ENCODE peak calls at places on chromosome 10, in nine cellular contexts. One of them, this sample, is unnamed.

GRCh38 chr10:100151901-100152300 is 33.9 kb downstream of the ERLIN1 start:
- DNase-seq in heart left ventricle: no peak
- DNase-seq in body of pancreas: no peak
- DNase-seq in HCT116: no peak
- DNase-seq in A549: no peak
- DNase-seq in uterus: no peak
- DNase-seq in stomach: no peak
- DNase-seq in upper lobe of left lung: no peak
- DNase-seq in IMR-90: no peak
- DNase-seq in this sample: no peak

GRCh38 chr10:111079781-111080180 is 3.0 kb downstream of the ADRA2A start:
- DNase-seq in uterus: no peak
- DNase-seq in IMR-90: no peak
- DNase-seq in body of pancreas: no peak
- DNase-seq in upper lobe of left lung: no peak
- DNase-seq in stomach: no peak
- DNase-seq in heart left ventricle: no peak
- DNase-seq in HCT116: no peak
- DNase-seq in A549: no peak
- DNase-seq in this sample: no peak

GRCh38 chr10:69269761-69270160 is 8.5 kb upstream of the HK1 start:
- DNase-seq in uterus: no peak
- DNase-seq in body of pancreas: no peak
- DNase-seq in IMR-90: peak; percentile 17
- DNase-seq in heart left ventricle: no peak
- DNase-seq in stomach: no peak
- DNase-seq in A549: no peak
- DNase-seq in HCT116: no peak
- DNase-seq in upper lobe of left lung: no peak
- DNase-seq in this sample: no peak

GRCh38 chr10:23362879-23363787 is 18.5 kb upstream of the C10orf67 start:
- DNase-seq in uterus: no peak
- DNase-seq in upper lobe of left lung: no peak
- DNase-seq in IMR-90: no peak
- DNase-seq in stomach: no peak
- DNase-seq in body of pancreas: no peak
- DNase-seq in heart left ventricle: no peak
- DNase-seq in HCT116: no peak
- DNase-seq in A549: no peak
- DNase-seq in this sample: no peak

GRCh38 chr10:71582019-71582418 is 137.6 kb downstream of the C10orf105 start:
- DNase-seq in stomach: no peak
- DNase-seq in HCT116: no peak
- DNase-seq in heart left ventricle: no peak
- DNase-seq in body of pancreas: no peak
- DNase-seq in A549: peak; percentile 26
- DNase-seq in upper lobe of left lung: no peak
- DNase-seq in uterus: no peak
- DNase-seq in IMR-90: peak; percentile 49
- DNase-seq in this sample: no peak

GRCh38 chr10:70557086-70557845 is 45.3 kb downstream of the PRF1 start:
- DNase-seq in HCT116: no peak
- DNase-seq in body of pancreas: no peak
- DNase-seq in stomach: no peak
- DNase-seq in A549: no peak
- DNase-seq in upper lobe of left lung: no peak
- DNase-seq in heart left ventricle: no peak
- DNase-seq in uterus: no peak
- DNase-seq in IMR-90: no peak
- DNase-seq in this sample: no peak

GRCh38 chr10:125982256-125982948 is 86.0 kb downstream of the FANK1 start:
- DNase-seq in upper lobe of left lung: no peak
- DNase-seq in heart left ventricle: no peak
- DNase-seq in stomach: no peak
- DNase-seq in body of pancreas: peak; percentile 43
- DNase-seq in IMR-90: peak; percentile 74
- DNase-seq in uterus: peak; percentile 41
- DNase-seq in A549: peak; percentile 69
- DNase-seq in HCT116: peak; percentile 64
- DNase-seq in this sample: no peak

GRCh38 chr10:52187521-52188258 is 126.4 kb upstream of the DKK1 start:
- DNase-seq in uterus: no peak
- DNase-seq in heart left ventricle: no peak
- DNase-seq in HCT116: no peak
- DNase-seq in body of pancreas: no peak
- DNase-seq in IMR-90: no peak
- DNase-seq in A549: no peak
- DNase-seq in upper lobe of left lung: no peak
- DNase-seq in stomach: no peak
- DNase-seq in this sample: no peak

GRCh38 chr10:16843252-16843870 is 26.1 kb upstream of the RSU1 start:
- DNase-seq in heart left ventricle: no peak
- DNase-seq in body of pancreas: no peak
- DNase-seq in upper lobe of left lung: no peak
- DNase-seq in A549: peak; percentile 72
- DNase-seq in stomach: no peak
- DNase-seq in HCT116: peak; percentile 58
- DNase-seq in uterus: no peak
- DNase-seq in IMR-90: peak; percentile 82
- DNase-seq in this sample: no peak

GRCh38 chr10:46091080-46091833 is 45.2 kb upstream of the MSMB start:
- DNase-seq in stomach: no peak
- DNase-seq in A549: no peak
- DNase-seq in upper lobe of left lung: peak; percentile 31
- DNase-seq in uterus: no peak
- DNase-seq in HCT116: no peak
- DNase-seq in IMR-90: no peak
- DNase-seq in body of pancreas: no peak
- DNase-seq in heart left ventricle: no peak
- DNase-seq in this sample: no peak

GRCh38 chr10:110527731-110528171 is 30.0 kb downstream of the DUSP5 start:
- DNase-seq in body of pancreas: no peak
- DNase-seq in A549: no peak
- DNase-seq in uterus: no peak
- DNase-seq in IMR-90: no peak
- DNase-seq in heart left ventricle: no peak
- DNase-seq in upper lobe of left lung: no peak
- DNase-seq in HCT116: no peak
- DNase-seq in stomach: no peak
- DNase-seq in this sample: no peak

GRCh38 chr10:6202684-6203330 is at the start of gene PFKFB3:
- DNase-seq in IMR-90: peak; percentile 92
- DNase-seq in stomach: peak; percentile 97
- DNase-seq in uterus: peak; percentile 94
- DNase-seq in HCT116: peak; percentile 71
- DNase-seq in A549: peak; percentile 97
- DNase-seq in body of pancreas: peak; percentile 97
- DNase-seq in upper lobe of left lung: peak; percentile 99
- DNase-seq in heart left ventricle: peak; percentile 96
- DNase-seq in this sample: peak; percentile 60

GRCh38 chr10:6203331-6204062 is 765 bp downstream of the PFKFB3 start:
- DNase-seq in upper lobe of left lung: peak; percentile 95
- DNase-seq in uterus: peak; percentile 38
- DNase-seq in HCT116: no peak
- DNase-seq in stomach: peak; percentile 67
- DNase-seq in heart left ventricle: peak; percentile 66
- DNase-seq in body of pancreas: peak; percentile 66
- DNase-seq in A549: peak; percentile 80
- DNase-seq in IMR-90: peak; percentile 47
- DNase-seq in this sample: no peak

GRCh38 chr10:6201511-6201975 is 1.2 kb upstream of the PFKFB3 start:
- DNase-seq in upper lobe of left lung: peak; percentile 91
- DNase-seq in stomach: peak; percentile 84
- DNase-seq in body of pancreas: peak; percentile 82
- DNase-seq in HCT116: no peak
- DNase-seq in A549: peak; percentile 73
- DNase-seq in IMR-90: peak; percentile 70
- DNase-seq in uterus: peak; percentile 59
- DNase-seq in heart left ventricle: peak; percentile 70
- DNase-seq in this sample: peak; percentile 22

GRCh38 chr10:6200588-6201510 is 1.9 kb upstream of the PFKFB3 start:
- DNase-seq in upper lobe of left lung: peak; percentile 89
- DNase-seq in IMR-90: peak; percentile 35
- DNase-seq in body of pancreas: peak; percentile 77
- DNase-seq in stomach: no peak
- DNase-seq in A549: peak; percentile 33
- DNase-seq in HCT116: no peak
- DNase-seq in uterus: peak; percentile 40
- DNase-seq in heart left ventricle: peak; percentile 59
- DNase-seq in this sample: no peak

GRCh38 chr10:6202098-6202683 is 541 bp upstream of the PFKFB3 start:
- DNase-seq in IMR-90: no peak
- DNase-seq in stomach: no peak
- DNase-seq in uterus: no peak
- DNase-seq in A549: no peak
- DNase-seq in upper lobe of left lung: peak; percentile 82
- DNase-seq in heart left ventricle: no peak
- DNase-seq in HCT116: no peak
- DNase-seq in body of pancreas: no peak
- DNase-seq in this sample: no peak
- H3K27ac ChIP-seq in IMR-90: peak overlapping the region; percentile 86
- H3K27ac ChIP-seq in stomach: no peak overlapping the region
- H3K27ac ChIP-seq in uterus: peak overlapping the region; percentile 87
- H3K27ac ChIP-seq in A549: peak overlapping the region; percentile 85
- H3K27ac ChIP-seq in upper lobe of left lung: peak overlapping the region; percentile 97
- H3K27ac ChIP-seq in heart left ventricle: peak overlapping the region; percentile 86
- H3K27ac ChIP-seq in HCT116: peak overlapping the region; percentile 39
- H3K27ac ChIP-seq in body of pancreas: peak overlapping the region; percentile 93
- H3K27ac ChIP-seq in this sample: peak overlapping the region; percentile 98

GRCh38 chr10:131902691-131903090 is 1.9 kb downstream of the PPP2R2D start:
- DNase-seq in A549: no peak
- DNase-seq in HCT116: no peak
- DNase-seq in body of pancreas: no peak
- DNase-seq in upper lobe of left lung: no peak
- DNase-seq in heart left ventricle: no peak
- DNase-seq in uterus: no peak
- DNase-seq in stomach: no peak
- DNase-seq in IMR-90: no peak
- DNase-seq in this sample: no peak

GRCh38 chr10:131901181-131901829 is 497 bp downstream of the PPP2R2D start:
- DNase-seq in body of pancreas: peak; percentile 71
- DNase-seq in HCT116: no peak
- DNase-seq in uterus: peak; percentile 26
- DNase-seq in IMR-90: peak; percentile 4
- DNase-seq in heart left ventricle: peak; percentile 61
- DNase-seq in upper lobe of left lung: peak; percentile 93
- DNase-seq in stomach: peak; percentile 63
- DNase-seq in A549: no peak
- DNase-seq in this sample: no peak

GRCh38 chr10:131899695-131900349 is 986 bp upstream of the PPP2R2D start:
- DNase-seq in IMR-90: no peak
- DNase-seq in stomach: no peak
- DNase-seq in A549: no peak
- DNase-seq in uterus: no peak
- DNase-seq in body of pancreas: no peak
- DNase-seq in heart left ventricle: no peak
- DNase-seq in HCT116: no peak
- DNase-seq in upper lobe of left lung: no peak
- DNase-seq in this sample: no peak

GRCh38 chr10:131900350-131901152 is at the start of gene PPP2R2D:
- DNase-seq in IMR-90: peak; percentile 83
- DNase-seq in body of pancreas: peak; percentile 97
- DNase-seq in HCT116: peak; percentile 70
- DNase-seq in stomach: peak; percentile 96
- DNase-seq in A549: peak; percentile 93
- DNase-seq in uterus: peak; percentile 91
- DNase-seq in upper lobe of left lung: peak; percentile 98
- DNase-seq in heart left ventricle: peak; percentile 95
- DNase-seq in this sample: peak; percentile 62

DNA sequence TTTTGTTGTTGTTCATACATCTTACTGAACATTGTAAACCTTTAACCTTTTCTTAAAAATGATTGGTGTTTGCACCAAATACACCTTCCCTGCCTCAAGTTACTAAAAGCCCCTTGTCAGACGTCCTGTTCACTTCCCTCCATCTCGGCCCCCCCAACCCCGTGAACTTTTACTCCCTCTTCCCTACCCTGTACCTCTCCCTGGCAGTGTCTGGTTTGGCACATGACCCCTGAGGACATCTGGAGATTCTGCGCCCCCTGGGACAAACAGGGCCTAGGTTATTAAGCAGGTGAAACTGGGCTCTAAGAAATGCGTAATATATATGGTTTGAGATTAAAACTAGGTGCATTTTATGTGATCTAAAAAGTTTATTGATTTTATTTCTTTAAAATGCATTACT is 1.4 kb downstream of the PPP2R2D start:
- DNase-seq in IMR-90: no peak
- DNase-seq in heart left ventricle: no peak
- DNase-seq in uterus: no peak
- DNase-seq in HCT116: no peak
- DNase-seq in stomach: no peak
- DNase-seq in A549: no peak
- DNase-seq in body of pancreas: no peak
- DNase-seq in upper lobe of left lung: no peak
- DNase-seq in this sample: no peak
- H3K4me1 ChIP-seq in IMR-90: peaks cover 10% of the 10 kb centered on the region
- H3K4me1 ChIP-seq in heart left ventricle: peaks cover 19% of the 10 kb centered on the region
- H3K4me1 ChIP-seq in uterus: no peaks in the 10 kb centered on the region
- H3K4me1 ChIP-seq in HCT116: peaks cover 15% of the 10 kb centered on the region
- H3K4me1 ChIP-seq in stomach: peaks cover 57% of the 10 kb centered on the region
- H3K4me1 ChIP-seq in A549: peaks cover 55% of the 10 kb centered on the region
- H3K4me1 ChIP-seq in body of pancreas: peaks cover 63% of the 10 kb centered on the region
- H3K4me1 ChIP-seq in upper lobe of left lung: peaks cover 43% of the 10 kb centered on the region
- H3K4me1 ChIP-seq in this sample: peaks cover 34% of the 10 kb centered on the region

DNA sequence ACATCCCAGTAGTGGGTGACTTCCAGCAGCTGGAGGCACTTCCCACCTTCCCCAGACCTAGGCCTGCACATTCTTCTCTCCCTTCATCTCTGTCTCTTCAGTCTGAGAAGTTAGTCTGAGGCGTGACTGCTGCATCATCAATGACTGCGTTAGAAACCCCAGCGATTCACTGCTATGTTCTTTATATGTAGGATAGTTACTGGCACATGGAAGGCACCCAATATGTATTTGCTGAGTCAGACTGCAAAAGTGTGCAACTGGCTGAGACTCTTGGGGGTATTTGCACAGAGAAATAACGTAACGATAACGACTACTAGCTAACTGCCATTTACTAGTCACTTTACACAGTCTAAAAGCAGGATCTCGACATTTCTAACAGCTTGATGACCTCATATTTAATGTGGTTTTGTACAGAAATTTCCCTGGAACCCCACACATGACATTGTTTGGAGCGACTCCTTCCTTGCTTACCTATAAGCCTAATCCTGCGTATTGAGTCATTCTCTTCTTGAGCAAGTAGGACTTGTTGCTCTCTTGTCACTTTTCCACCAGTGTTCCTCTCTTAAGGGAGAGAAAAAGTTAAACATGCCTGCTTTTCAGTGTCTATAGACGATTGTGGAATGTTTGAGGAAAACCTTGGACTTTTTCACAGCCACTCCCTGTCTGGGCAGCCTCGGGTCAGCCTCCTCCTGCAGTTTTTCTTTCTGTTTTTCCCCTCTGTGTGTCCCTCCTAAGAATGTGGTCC is 45.5 kb downstream of the THNSL1 start:
- DNase-seq in HCT116: no peak
- DNase-seq in upper lobe of left lung: no peak
- DNase-seq in A549: peak; percentile 47
- DNase-seq in heart left ventricle: no peak
- DNase-seq in uterus: no peak
- DNase-seq in stomach: no peak
- DNase-seq in IMR-90: peak; percentile 20
- DNase-seq in body of pancreas: no peak
- DNase-seq in this sample: no peak
- TF ChIP-seq POLR2A in HCT116: no peak
- TF ChIP-seq POLR2A in upper lobe of left lung: no peak
- TF ChIP-seq POLR2A in A549: no peak
- TF ChIP-seq POLR2A in heart left ventricle: no peak
- TF ChIP-seq POLR2A in uterus: no peak
- TF ChIP-seq POLR2A in stomach: no peak
- TF ChIP-seq POLR2A in IMR-90: no peak
- TF ChIP-seq POLR2A in body of pancreas: no peak
- TF ChIP-seq POLR2A in this sample: no peak

GRCh38 chr10:79349766-79350406 is 2.6 kb downstream of the PPIF start:
- DNase-seq in IMR-90: no peak
- DNase-seq in HCT116: no peak
- DNase-seq in heart left ventricle: no peak
- DNase-seq in A549: no peak
- DNase-seq in body of pancreas: peak; percentile 27
- DNase-seq in stomach: no peak
- DNase-seq in uterus: no peak
- DNase-seq in upper lobe of left lung: no peak
- DNase-seq in this sample: no peak
- H3K27ac ChIP-seq in IMR-90: no peak overlapping the region
- H3K27ac ChIP-seq in HCT116: no peak overlapping the region
- H3K27ac ChIP-seq in heart left ventricle: no peak overlapping the region
- H3K27ac ChIP-seq in A549: no peak overlapping the region
- H3K27ac ChIP-seq in body of pancreas: peak overlapping the region; percentile 97
- H3K27ac ChIP-seq in stomach: no peak overlapping the region
- H3K27ac ChIP-seq in uterus: no peak overlapping the region
- H3K27ac ChIP-seq in upper lobe of left lung: no peak overlapping the region
- H3K27ac ChIP-seq in this sample: peak overlapping the region; percentile 89